ENCODE peak calls at places on chromosome 7, in six cellular contexts. O is psoas muscle; M is HepG2; K is thoracic aorta; S is fibroblast of lung; E is CD4-positive, alpha-beta memory T cell. L is an unnamed sample. For H3K4me1, the result is how much of the 10 kb centered on the place peaks cover.

GRCh38 chr7:68542831-68543230 is 1055.4 kb upstream of the AUTS2 start:
- DNase-seq in S (no peak), K (no peak), E (no peak), M (no peak), O (no peak), L (no peak)

GRCh38 chr7:92158660-92159575 is 20.0 kb downstream of the LRRD1 start:
- DNase-seq in O (no peak), K (no peak), E (no peak), S (peak), M (no peak), L (peak)

GRCh38 chr7:34761627-34762026 is 103.6 kb downstream of the NPSR1 start:
- DNase-seq in S (peak), K (no peak), E (no peak), O (no peak), M (no peak), L (no peak)

GRCh38 chr7:42940985-42941847 is 9.0 kb downstream of the MRPL32 start:
- DNase-seq in M (peak), O (peak), K (peak), S (peak), E (peak), L (peak)

GRCh38 chr7:18437086-18437485 is 58.5 kb upstream of the HDAC9 start:
- DNase-seq in E (no peak), O (no peak), M (no peak), K (no peak), S (peak), L (no peak)

GRCh38 chr7:80722596-80723141 is 84.2 kb downstream of the CD36 start:
- DNase-seq in M (peak), O (peak), K (peak), S (peak), E (no peak), L (peak)

GRCh38 chr7:143362126-143362961 is at the start of gene FAM131B:
- DNase-seq in E (peak), K (no peak), S (no peak), M (no peak), O (no peak), L (no peak)

GRCh38 chr7:106927541-106927940 is 62.5 kb downstream of the PIK3CG start:
- DNase-seq in S (no peak), O (no peak), K (no peak), M (no peak), E (no peak), L (no peak)

GRCh38 chr7:32062150-32062549 is 8.1 kb downstream of the PDE1C start:
- DNase-seq in K (no peak), M (peak), O (peak), E (no peak), S (peak), L (no peak)

GRCh38 chr7:50822716-50823115 is 40.0 kb upstream of the GRB10 start:
- DNase-seq in O (no peak), K (no peak), M (no peak), E (no peak), S (no peak), L (no peak)

GRCh38 chr7:151432658-151433521 is 7.1 kb downstream of the CRYGN start:
- DNase-seq in O (no peak), E (peak), S (no peak), K (no peak), M (no peak), L (no peak)

GRCh38 chr7:123637203-123637602 is 18.5 kb upstream of the LMOD2 start:
- DNase-seq in O (no peak), M (no peak), E (no peak), S (no peak), K (no peak), L (no peak)

GRCh38 chr7:91892821-91893340 is 12.4 kb upstream of the MTERF1 start:
- DNase-seq in S (no peak), E (no peak), K (no peak), O (no peak), M (no peak), L (no peak)

GRCh38 chr7:13032524-13032923 is 345.1 kb downstream of the ARL4A start:
- DNase-seq in E (no peak), O (no peak), K (no peak), M (no peak), S (no peak), L (no peak)

GRCh38 chr7:37438879-37439278 is 9.8 kb downstream of the ELMO1 start:
- DNase-seq in O (no peak), M (no peak), S (no peak), E (no peak), K (no peak), L (no peak)

GRCh38 chr7:127396184-127396583 is 3.7 kb upstream of the ZNF800 start:
- DNase-seq in S (peak), O (no peak), M (no peak), K (no peak), E (no peak), L (no peak)

GRCh38 chr7:133568544-133568943 is 315.7 kb downstream of the EXOC4 start:
- DNase-seq in E (no peak), K (no peak), M (no peak), S (peak), O (no peak), L (peak)

GRCh38 chr7:80918406-80918805 is 445 bp downstream of the SEMA3C start:
- DNase-seq in S (no peak), E (no peak), O (no peak), K (no peak), M (no peak), L (no peak)

GRCh38 chr7:10704653-10705052 is 269.0 kb upstream of the PHF14 start:
- DNase-seq in O (no peak), S (no peak), E (no peak), K (no peak), M (no peak), L (no peak)

GRCh38 chr7:16702433-16702832 is 51.1 kb upstream of the TSPAN13 start:
- DNase-seq in S (no peak), E (no peak), O (no peak), M (peak), K (no peak), L (no peak)

GRCh38 chr7:46534593-46535271 is 613.7 kb upstream of the IGFBP3 start:
- DNase-seq in S (peak), K (no peak), M (no peak), O (no peak), E (no peak), L (peak)

GRCh38 chr7:133197972-133198544 is 54.8 kb upstream of the EXOC4 start:
- DNase-seq in E (no peak), K (no peak), O (no peak), S (no peak), M (no peak), L (no peak)

GRCh38 chr7:80954181-80954580 is 35.3 kb upstream of the SEMA3C start:
- DNase-seq in K (no peak), S (no peak), E (no peak), O (no peak), M (no peak), L (no peak)

GRCh38 chr7:1124164-1124563 is 35.8 kb downstream of the ZFAND2A start:
- DNase-seq in E (no peak), O (peak), K (no peak), S (no peak), M (no peak), L (no peak)

GRCh38 chr7:69630292-69630691 is 32.0 kb downstream of the AUTS2 start:
- DNase-seq in M (no peak), O (no peak), S (peak), E (no peak), K (no peak), L (no peak)

GRCh38 chr7:12458520-12459131 is 55.0 kb upstream of the VWDE start:
- DNase-seq in O (no peak), M (peak), K (no peak), E (peak), S (peak), L (no peak)

GRCh38 chr7:35565927-35566326 is 129.0 kb downstream of the HERPUD2 start:
- DNase-seq in M (no peak), E (no peak), S (no peak), O (no peak), K (no peak), L (no peak)

GRCh38 chr7:112199035-112199655 is 7.1 kb downstream of the DOCK4 start:
- DNase-seq in S (peak), K (no peak), E (no peak), M (no peak), O (no peak), L (no peak)

GRCh38 chr7:53684693-53685092 is 649.3 kb downstream of the POM121L12 start:
- DNase-seq in S (no peak), K (no peak), O (no peak), M (no peak), E (no peak), L (no peak)

DNA sequence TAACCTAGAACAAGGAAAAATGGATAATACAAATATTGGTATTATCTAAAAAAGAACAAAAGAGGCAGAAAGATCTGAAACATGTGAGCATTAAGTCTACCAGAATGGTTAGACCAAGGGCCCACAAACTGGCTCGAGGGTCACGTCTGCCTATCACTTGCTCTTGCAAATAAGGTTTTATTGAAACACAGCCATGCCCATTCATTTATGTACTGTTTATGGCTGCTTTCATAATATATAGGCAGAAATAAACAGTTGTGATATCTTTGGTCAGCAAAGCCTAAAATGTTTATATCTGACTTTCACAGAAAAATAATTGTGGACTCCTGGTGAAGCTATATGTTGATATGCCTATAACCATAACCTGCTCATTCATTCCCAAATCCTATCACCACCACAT is 71.8 kb downstream of the AASS start:
- DNase-seq in S (no peak), O (no peak), K (no peak), E (no peak), M (no peak), L (no peak)
- H3K4me1 ChIP-seq in S (under half), O (under half), K (under half), E (under half), M (under half), L (under half)

DNA sequence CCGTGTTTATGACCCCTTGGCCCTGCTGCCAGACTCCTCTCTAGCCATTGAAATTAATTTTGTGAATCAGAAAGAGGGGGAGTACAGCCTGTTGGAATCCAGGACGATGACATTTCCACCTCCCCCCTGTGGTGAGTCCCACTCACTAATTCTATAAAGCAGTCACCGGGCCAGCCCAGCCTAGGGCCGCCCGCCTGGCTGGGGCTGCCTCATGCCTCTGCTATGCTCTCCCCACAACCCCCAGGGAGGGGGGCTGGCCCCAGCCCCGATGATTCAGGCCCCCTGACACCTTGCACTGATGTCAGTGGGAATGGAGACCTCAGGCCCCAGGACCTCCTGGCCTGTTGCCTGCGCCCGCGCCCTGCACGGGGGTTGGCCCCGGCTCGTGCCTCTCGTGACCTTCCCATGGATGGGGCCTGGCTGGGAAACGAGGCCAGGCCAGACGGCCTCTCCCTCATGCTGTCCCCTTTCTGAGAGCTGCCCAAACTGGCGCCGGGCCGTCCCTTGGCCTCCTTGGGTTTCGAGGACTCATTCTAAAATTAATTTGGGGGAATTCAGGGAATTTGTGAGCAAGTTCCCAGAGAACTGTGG is 34.0 kb downstream of the TMEM270 start:
- DNase-seq in E (no peak), M (no peak), O (peak), S (peak), K (peak), L (peak)
- H3K4me1 ChIP-seq in E (under half), M (under half), O (under half), S (under half), K (under half), L (half or more)

GRCh38 chr7:30867483-30867882 is 44.2 kb upstream of the AQP1 start:
- DNase-seq in M (no peak), O (no peak), S (no peak), E (no peak), K (no peak), L (no peak)
- H3K4me1 ChIP-seq in M (under half), O (under half), S (under half), E (under half), K (under half), L (under half)

DNA sequence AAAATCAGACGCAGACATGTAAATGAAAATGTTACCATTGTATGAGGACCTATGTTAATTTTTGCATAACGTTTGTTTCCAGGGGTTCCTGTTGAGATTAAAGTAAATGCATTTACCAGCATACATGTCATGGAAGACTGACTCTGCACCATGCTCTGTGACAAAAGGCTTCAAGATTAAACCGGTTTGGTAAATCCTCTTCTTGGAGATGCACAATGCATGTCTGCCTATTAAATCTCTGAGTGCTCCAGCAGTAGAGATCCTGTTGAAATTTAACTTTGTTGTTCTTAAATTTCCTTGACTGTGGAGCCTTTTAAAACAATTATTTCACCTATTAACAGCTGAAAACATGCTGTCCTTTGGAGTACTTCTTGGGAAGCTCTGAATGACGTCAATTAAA is 36.6 kb upstream of the JAZF1 start:
- DNase-seq in O (no peak), K (no peak), S (no peak), M (no peak), E (no peak), L (no peak)
- H3K4me1 ChIP-seq in O (under half), K (under half), S (under half), M (under half), E (under half), L (under half)

GRCh38 chr7:82468435-82468834 is 24.9 kb upstream of the CACNA2D1 start:
- DNase-seq in O (no peak), K (no peak), S (no peak), M (no peak), E (no peak), L (no peak)
- H3K4me1 ChIP-seq in O (under half), K (under half), S (under half), M (under half), E (under half), L (under half)

GRCh38 chr7:99780588-99780987 is 3.4 kb downstream of the CYP3A4 start:
- DNase-seq in K (no peak), E (no peak), S (no peak), O (no peak), M (no peak), L (no peak)

GRCh38 chr7:99778880-99779279 is 5.1 kb downstream of the CYP3A4 start:
- DNase-seq in M (no peak), S (no peak), K (no peak), O (no peak), E (no peak), L (no peak)

GRCh38 chr7:99782012-99782953 is 1.7 kb downstream of the CYP3A4 start:
- DNase-seq in O (no peak), S (no peak), E (no peak), M (peak), K (no peak), L (peak)

GRCh38 chr7:99784007-99784406 is at the start of gene CYP3A4:
- DNase-seq in M (no peak), S (no peak), K (no peak), E (no peak), O (no peak), L (no peak)

DNA sequence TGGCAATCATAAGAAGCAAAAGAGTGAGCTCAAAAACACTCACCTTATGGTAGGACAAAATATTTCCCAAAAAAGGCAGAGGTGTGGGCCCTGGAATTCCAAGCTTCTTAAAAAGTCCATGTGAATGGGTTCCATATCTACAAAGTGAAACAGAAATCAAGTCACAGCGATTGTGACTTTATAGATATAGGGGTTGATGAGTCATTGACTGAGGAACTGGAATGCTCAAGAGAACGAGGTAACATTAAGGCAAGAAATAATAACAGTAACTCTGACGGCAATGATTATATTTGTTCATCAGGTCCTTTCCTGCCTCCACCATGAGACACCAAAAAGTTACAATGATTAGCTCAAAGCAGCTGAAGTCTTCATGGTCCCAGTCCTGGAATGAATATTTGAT is 4.0 kb downstream of the CYP3A4 start:
- DNase-seq in O (no peak), E (no peak), M (no peak), S (no peak), K (no peak), L (no peak)
- H3K4me1 ChIP-seq in O (under half), E (under half), M (under half), S (under half), K (under half), L (under half)

GRCh38 chr7:132154695-132155471 is 421.4 kb downstream of the PLXNA4 start:
- DNase-seq in E (no peak), O (no peak), S (no peak), K (no peak), M (no peak), L (no peak)
- H3K4me1 ChIP-seq in E (under half), O (under half), S (under half), K (under half), M (under half), L (under half)

DNA sequence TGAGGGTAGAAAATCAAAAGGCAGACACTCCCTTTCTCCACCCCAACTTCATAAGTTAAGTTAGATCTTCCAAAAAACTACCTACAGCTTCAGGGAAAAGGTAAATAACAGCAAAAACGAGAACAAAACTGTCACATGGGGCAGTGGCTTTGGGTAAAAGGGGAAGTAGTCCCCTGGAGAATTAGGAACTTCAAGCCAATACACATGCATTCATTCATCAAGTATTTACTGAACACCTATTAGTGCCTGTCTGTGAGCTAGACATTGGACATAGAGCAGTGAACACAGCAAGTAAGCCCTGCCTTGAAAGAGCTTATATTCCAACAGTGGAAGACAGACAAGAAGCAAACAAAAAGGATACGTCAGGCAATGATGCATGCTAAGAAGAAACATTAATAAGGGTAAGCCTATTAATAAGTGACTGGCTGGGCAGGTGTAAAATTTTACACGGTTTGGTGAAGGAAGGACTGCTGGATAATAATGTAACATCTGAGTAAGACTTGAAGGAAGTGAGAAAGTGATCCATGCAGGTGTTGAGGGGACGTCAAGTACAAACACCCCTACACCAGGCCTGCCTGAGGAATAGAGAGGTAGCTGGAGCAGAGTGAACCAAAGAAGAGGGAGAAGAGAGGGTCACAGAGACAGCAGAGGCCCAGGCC is 69.6 kb upstream of the RAPGEF5 start:
- DNase-seq in O (no peak), E (no peak), K (no peak), S (no peak), M (no peak), L (no peak)
- H3K4me1 ChIP-seq in O (under half), E (under half), K (under half), S (under half), M (under half), L (under half)

GRCh38 chr7:101162551-101163280 is 2.7 kb downstream of the VGF start:
- DNase-seq in K (no peak), S (peak), M (no peak), E (no peak), O (no peak), L (no peak)
- H3K4me1 ChIP-seq in K (under half), S (under half), M (under half), E (under half), O (under half), L (under half)

GRCh38 chr7:2759736-2760097 is 71.7 kb downstream of the AMZ1 start:
- DNase-seq in S (no peak), M (no peak), K (no peak), E (no peak), O (peak), L (no peak)

GRCh38 chr7:2758673-2759603 is 70.9 kb downstream of the AMZ1 start:
- DNase-seq in E (no peak), O (no peak), S (no peak), M (no peak), K (no peak), L (no peak)

GRCh38 chr7:2761801-2762497 is 73.9 kb downstream of the AMZ1 start:
- DNase-seq in S (no peak), O (no peak), K (no peak), E (no peak), M (no peak), L (no peak)

GRCh38 chr7:2760098-2760889 is 72.3 kb downstream of the AMZ1 start:
- DNase-seq in O (peak), S (peak), M (peak), K (no peak), E (no peak), L (peak)

DNA sequence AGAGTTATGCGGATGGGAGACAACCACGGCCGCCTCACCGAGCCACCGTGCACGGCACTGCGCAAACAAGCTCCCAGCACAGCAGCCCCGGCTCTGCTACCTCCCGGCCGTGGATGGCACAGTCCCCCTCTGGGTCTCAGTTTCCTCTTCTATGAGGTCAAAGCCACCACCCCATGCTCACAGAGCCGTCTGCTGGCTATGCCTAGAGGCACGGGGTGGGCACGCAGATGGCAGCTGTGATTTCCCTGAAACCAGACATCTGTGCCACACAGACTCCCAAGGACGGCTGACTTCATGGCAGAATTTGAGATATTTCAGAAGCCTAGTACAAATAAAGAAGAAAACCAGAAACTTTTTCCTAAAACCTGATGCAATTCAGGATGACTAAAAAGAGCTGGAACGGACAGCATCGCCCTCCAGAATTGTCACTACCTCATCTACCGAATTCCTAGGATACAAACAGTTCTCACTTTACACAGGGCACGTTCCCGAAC is 73.2 kb downstream of the AMZ1 start:
- DNase-seq in K (no peak), S (no peak), M (no peak), E (no peak), O (no peak), L (no peak)
- H3K4me1 ChIP-seq in K (under half), S (half or more), M (under half), E (under half), O (under half), L (half or more)